ENCODE peak calls at places on chromosomes 1 and 21, in eight cellular contexts. One of them, this sample, is unnamed.

GRCh38 chr1:166283600-166283999 is 116.8 kb upstream of the FAM78B start:
- DNase-seq in stimulated activated CD8-positive, alpha-beta memory T cell treated with anti-CD3 and anti-CD28 coated beads, Interleukin-2, amount 100 ng/mL, for 48 hours: no peak
- DNase-seq in stimulated activated CD4-positive, alpha-beta T cell treated with anti-CD3 and anti-CD28 coated beads, TNF-alpha, amount 100 ng/mL, for 1 hour: no peak
- DNase-seq in T-helper 1 cell: no peak
- DNase-seq in body of pancreas: no peak
- DNase-seq in anterior cingulate cortex: no peak
- DNase-seq in GM23248: no peak
- DNase-seq in B cell: no peak
- DNase-seq in this sample: no peak

GRCh38 chr1:168743001-168743400 is 14.0 kb upstream of the DPT start:
- DNase-seq in anterior cingulate cortex: no peak
- DNase-seq in stimulated activated CD4-positive, alpha-beta T cell treated with anti-CD3 and anti-CD28 coated beads, TNF-alpha, amount 100 ng/mL, for 1 hour: no peak
- DNase-seq in stimulated activated CD8-positive, alpha-beta memory T cell treated with anti-CD3 and anti-CD28 coated beads, Interleukin-2, amount 100 ng/mL, for 48 hours: no peak
- DNase-seq in GM23248: no peak
- DNase-seq in body of pancreas: no peak
- DNase-seq in B cell: no peak
- DNase-seq in T-helper 1 cell: no peak
- DNase-seq in this sample: no peak

GRCh38 chr1:180948846-180949615 is 36.3 kb downstream of the KIAA1614 start:
- DNase-seq in T-helper 1 cell: no peak
- DNase-seq in anterior cingulate cortex: no peak
- DNase-seq in stimulated activated CD4-positive, alpha-beta T cell treated with anti-CD3 and anti-CD28 coated beads, TNF-alpha, amount 100 ng/mL, for 1 hour: no peak
- DNase-seq in body of pancreas: no peak
- DNase-seq in B cell: no peak
- DNase-seq in stimulated activated CD8-positive, alpha-beta memory T cell treated with anti-CD3 and anti-CD28 coated beads, Interleukin-2, amount 100 ng/mL, for 48 hours: no peak
- DNase-seq in GM23248: no peak
- DNase-seq in this sample: no peak

GRCh38 chr21:45511661-45512431 is 30.4 kb downstream of the SLC19A1 start:
- DNase-seq in anterior cingulate cortex: no peak
- DNase-seq in B cell: no peak
- DNase-seq in stimulated activated CD8-positive, alpha-beta memory T cell treated with anti-CD3 and anti-CD28 coated beads, Interleukin-2, amount 100 ng/mL, for 48 hours: no peak
- DNase-seq in stimulated activated CD4-positive, alpha-beta T cell treated with anti-CD3 and anti-CD28 coated beads, TNF-alpha, amount 100 ng/mL, for 1 hour: no peak
- DNase-seq in GM23248: no peak
- DNase-seq in body of pancreas: no peak
- DNase-seq in T-helper 1 cell: no peak
- DNase-seq in this sample: no peak

GRCh38 chr1:31529999-31530705 is 46.2 kb upstream of the TINAGL1 start:
- DNase-seq in stimulated activated CD8-positive, alpha-beta memory T cell treated with anti-CD3 and anti-CD28 coated beads, Interleukin-2, amount 100 ng/mL, for 48 hours: no peak
- DNase-seq in anterior cingulate cortex: no peak
- DNase-seq in T-helper 1 cell: no peak
- DNase-seq in GM23248: peak; percentile 39
- DNase-seq in stimulated activated CD4-positive, alpha-beta T cell treated with anti-CD3 and anti-CD28 coated beads, TNF-alpha, amount 100 ng/mL, for 1 hour: no peak
- DNase-seq in body of pancreas: no peak
- DNase-seq in B cell: no peak
- DNase-seq in this sample: peak; percentile 16

GRCh38 chr1:198623920-198624647 is 14.8 kb upstream of the PTPRC start:
- DNase-seq in body of pancreas: no peak
- DNase-seq in GM23248: peak; percentile 77
- DNase-seq in stimulated activated CD8-positive, alpha-beta memory T cell treated with anti-CD3 and anti-CD28 coated beads, Interleukin-2, amount 100 ng/mL, for 48 hours: no peak
- DNase-seq in B cell: no peak
- DNase-seq in T-helper 1 cell: peak; percentile 64
- DNase-seq in anterior cingulate cortex: no peak
- DNase-seq in stimulated activated CD4-positive, alpha-beta T cell treated with anti-CD3 and anti-CD28 coated beads, TNF-alpha, amount 100 ng/mL, for 1 hour: no peak
- DNase-seq in this sample: peak; percentile 86

GRCh38 chr21:41222247-41223068 is 54.5 kb downstream of the BACE2 start:
- DNase-seq in B cell: no peak
- DNase-seq in body of pancreas: no peak
- DNase-seq in stimulated activated CD4-positive, alpha-beta T cell treated with anti-CD3 and anti-CD28 coated beads, TNF-alpha, amount 100 ng/mL, for 1 hour: no peak
- DNase-seq in GM23248: peak; percentile 5
- DNase-seq in T-helper 1 cell: no peak
- DNase-seq in anterior cingulate cortex: no peak
- DNase-seq in stimulated activated CD8-positive, alpha-beta memory T cell treated with anti-CD3 and anti-CD28 coated beads, Interleukin-2, amount 100 ng/mL, for 48 hours: no peak
- DNase-seq in this sample: no peak

GRCh38 chr1:58783090-58783992 is 506 bp downstream of the JUN start:
- DNase-seq in stimulated activated CD4-positive, alpha-beta T cell treated with anti-CD3 and anti-CD28 coated beads, TNF-alpha, amount 100 ng/mL, for 1 hour: peak; percentile 27
- DNase-seq in body of pancreas: peak; percentile 66
- DNase-seq in GM23248: peak; percentile 87
- DNase-seq in T-helper 1 cell: peak; percentile 69
- DNase-seq in anterior cingulate cortex: peak; percentile 61
- DNase-seq in stimulated activated CD8-positive, alpha-beta memory T cell treated with anti-CD3 and anti-CD28 coated beads, Interleukin-2, amount 100 ng/mL, for 48 hours: peak; percentile 14
- DNase-seq in B cell: peak; percentile 69
- DNase-seq in this sample: peak; percentile 59

GRCh38 chr1:119133987-119134386 is 6.5 kb downstream of the WARS2 start:
- DNase-seq in T-helper 1 cell: no peak
- DNase-seq in stimulated activated CD8-positive, alpha-beta memory T cell treated with anti-CD3 and anti-CD28 coated beads, Interleukin-2, amount 100 ng/mL, for 48 hours: no peak
- DNase-seq in stimulated activated CD4-positive, alpha-beta T cell treated with anti-CD3 and anti-CD28 coated beads, TNF-alpha, amount 100 ng/mL, for 1 hour: no peak
- DNase-seq in GM23248: peak; percentile 53
- DNase-seq in B cell: no peak
- DNase-seq in anterior cingulate cortex: no peak
- DNase-seq in body of pancreas: no peak
- DNase-seq in this sample: peak; percentile 74

GRCh38 chr1:185073725-185074124 is 28.4 kb downstream of the RNF2 start:
- DNase-seq in B cell: no peak
- DNase-seq in GM23248: peak; percentile 42
- DNase-seq in body of pancreas: no peak
- DNase-seq in anterior cingulate cortex: no peak
- DNase-seq in T-helper 1 cell: no peak
- DNase-seq in stimulated activated CD4-positive, alpha-beta T cell treated with anti-CD3 and anti-CD28 coated beads, TNF-alpha, amount 100 ng/mL, for 1 hour: no peak
- DNase-seq in stimulated activated CD8-positive, alpha-beta memory T cell treated with anti-CD3 and anti-CD28 coated beads, Interleukin-2, amount 100 ng/mL, for 48 hours: no peak
- DNase-seq in this sample: peak; percentile 11

GRCh38 chr1:112429749-112430148 is 33.7 kb downstream of the CTTNBP2NL start:
- DNase-seq in T-helper 1 cell: no peak
- DNase-seq in stimulated activated CD8-positive, alpha-beta memory T cell treated with anti-CD3 and anti-CD28 coated beads, Interleukin-2, amount 100 ng/mL, for 48 hours: no peak
- DNase-seq in anterior cingulate cortex: no peak
- DNase-seq in B cell: no peak
- DNase-seq in GM23248: no peak
- DNase-seq in body of pancreas: no peak
- DNase-seq in stimulated activated CD4-positive, alpha-beta T cell treated with anti-CD3 and anti-CD28 coated beads, TNF-alpha, amount 100 ng/mL, for 1 hour: no peak
- DNase-seq in this sample: no peak

GRCh38 chr1:7457811-7458210 is 313.3 kb upstream of the VAMP3 start:
- DNase-seq in anterior cingulate cortex: no peak
- DNase-seq in T-helper 1 cell: no peak
- DNase-seq in stimulated activated CD8-positive, alpha-beta memory T cell treated with anti-CD3 and anti-CD28 coated beads, Interleukin-2, amount 100 ng/mL, for 48 hours: no peak
- DNase-seq in body of pancreas: no peak
- DNase-seq in stimulated activated CD4-positive, alpha-beta T cell treated with anti-CD3 and anti-CD28 coated beads, TNF-alpha, amount 100 ng/mL, for 1 hour: no peak
- DNase-seq in B cell: no peak
- DNase-seq in GM23248: no peak
- DNase-seq in this sample: no peak

GRCh38 chr1:158943059-158943458 is 11.7 kb downstream of the PYHIN1 start:
- DNase-seq in stimulated activated CD8-positive, alpha-beta memory T cell treated with anti-CD3 and anti-CD28 coated beads, Interleukin-2, amount 100 ng/mL, for 48 hours: no peak
- DNase-seq in body of pancreas: no peak
- DNase-seq in B cell: no peak
- DNase-seq in anterior cingulate cortex: no peak
- DNase-seq in T-helper 1 cell: no peak
- DNase-seq in GM23248: peak; percentile 42
- DNase-seq in stimulated activated CD4-positive, alpha-beta T cell treated with anti-CD3 and anti-CD28 coated beads, TNF-alpha, amount 100 ng/mL, for 1 hour: no peak
- DNase-seq in this sample: no peak